ENCODE peak calls at places on chromosome 21, in ten cellular contexts. D is heart right ventricle, H is H9, N is left ventricle myocardium inferior, M is vagina, Z is Panc1, T is astrocyte, E is thoracic aorta, U is SJSA1, R is hepatocyte. P is an unnamed sample.

GRCh38 chr21:31524140-31524539 is 135.4 kb upstream of the SOD1 start:
- DNase-seq in D (no peak), H (peak; percentile 87), N (no peak), M (no peak), Z (no peak), T (no peak), E (no peak), U (no peak), R (no peak), P (no peak)

GRCh38 chr21:10616535-10616934 is 95.2 kb downstream of the TPTE start:
- DNase-seq in D (no peak), H (no peak), N (no peak), M (no peak), Z (no peak), T (no peak), E (no peak), U (no peak), R (no peak), P (peak; percentile 64)

GRCh38 chr21:43880111-43880985 is 15.3 kb downstream of the AGPAT3 start:
- DNase-seq in D (no peak), H (no peak), N (no peak), M (no peak), Z (no peak), T (peak; percentile 26), E (no peak), U (no peak), R (no peak), P (peak; percentile 80)

GRCh38 chr21:34054259-34054658 is 19.1 kb upstream of the MRPS6 start:
- DNase-seq in D (no peak), H (no peak), N (no peak), M (no peak), Z (no peak), T (no peak), E (no peak), U (no peak), R (no peak), P (no peak)

GRCh38 chr21:34775793-34776192 is 107.0 kb downstream of the CLIC6 start:
- DNase-seq in D (no peak), H (no peak), N (no peak), M (no peak), Z (no peak), T (peak; percentile 35), E (no peak), U (no peak), R (no peak), P (no peak)

GRCh38 chr21:32403201-32403701 is 9.3 kb upstream of the EVA1C start:
- DNase-seq in D (peak; percentile 36), H (peak; percentile 67), N (peak; percentile 50), M (no peak), Z (no peak), T (peak; percentile 42), E (no peak), U (peak; percentile 71), R (peak; percentile 83), P (no peak)

GRCh38 chr21:16551101-16551695 is 821.4 kb downstream of the USP25 start:
- DNase-seq in D (no peak), H (no peak), N (no peak), M (no peak), Z (no peak), T (no peak), E (no peak), U (no peak), R (no peak), P (no peak)

GRCh38 chr21:17451364-17451869 is 61.4 kb upstream of the CXADR start:
- DNase-seq in D (no peak), H (no peak), N (no peak), M (no peak), Z (no peak), T (peak; percentile 82), E (no peak), U (no peak), R (no peak), P (no peak)

GRCh38 chr21:36854391-36854790 is 112.1 kb downstream of the HLCS start:
- DNase-seq in D (no peak), H (peak; percentile 66), N (no peak), M (no peak), Z (no peak), T (no peak), E (no peak), U (no peak), R (peak; percentile 75), P (no peak)

GRCh38 chr21:40054403-40054802 is 187.2 kb downstream of the PCP4 start:
- DNase-seq in D (no peak), H (no peak), N (no peak), M (no peak), Z (no peak), T (peak; percentile 25), E (peak; percentile 55), U (no peak), R (peak; percentile 23), P (peak; percentile 90)

GRCh38 chr21:40051801-40052200 is 184.6 kb downstream of the PCP4 start:
- DNase-seq in D (no peak), H (no peak), N (no peak), M (no peak), Z (no peak), T (no peak), E (no peak), U (no peak), R (no peak), P (no peak)

GRCh38 chr21:40052276-40052675 is 185.0 kb downstream of the PCP4 start:
- DNase-seq in D (no peak), H (no peak), N (no peak), M (no peak), Z (no peak), T (no peak), E (no peak), U (no peak), R (no peak), P (no peak)

GRCh38 chr21:40056031-40056430 is 188.8 kb downstream of the PCP4 start:
- DNase-seq in D (no peak), H (no peak), N (no peak), M (no peak), Z (no peak), T (no peak), E (no peak), U (no peak), R (no peak), P (no peak)

DNA sequence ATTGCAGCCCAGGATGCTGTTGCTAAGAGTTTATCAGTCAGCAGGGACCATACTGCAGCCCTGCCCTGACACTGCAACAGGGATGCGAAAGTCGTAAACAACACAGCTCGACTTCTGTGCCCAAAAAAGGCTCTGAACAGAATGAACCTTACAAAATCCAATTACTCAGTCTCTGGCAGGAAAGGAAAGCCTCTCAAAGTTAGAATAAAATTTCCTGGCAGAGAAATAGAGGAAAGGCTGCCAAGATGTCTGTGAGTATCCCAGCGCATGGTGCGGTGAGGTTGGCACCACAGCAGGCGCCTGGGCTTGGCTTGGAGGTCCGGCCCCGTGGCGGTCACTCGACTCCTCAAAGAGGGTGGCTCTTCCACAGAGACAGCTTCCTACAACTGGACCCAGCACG is 185.8 kb downstream of the PCP4 start:
- DNase-seq in D (peak; percentile 33), H (no peak), N (peak; percentile 41), M (no peak), Z (no peak), T (peak; percentile 10), E (peak; percentile 14), U (no peak), R (peak; percentile 17), P (peak; percentile 71)
- H3K27ac ChIP-seq in D (no peak overlapping the region), H (no peak overlapping the region), N (peak overlapping the region; percentile 53), M (peak overlapping the region; percentile 61), Z (no peak overlapping the region), T (no peak overlapping the region), E (peak overlapping the region; percentile 97), U (no peak overlapping the region), R (no peak overlapping the region), P (no peak overlapping the region)

DNA sequence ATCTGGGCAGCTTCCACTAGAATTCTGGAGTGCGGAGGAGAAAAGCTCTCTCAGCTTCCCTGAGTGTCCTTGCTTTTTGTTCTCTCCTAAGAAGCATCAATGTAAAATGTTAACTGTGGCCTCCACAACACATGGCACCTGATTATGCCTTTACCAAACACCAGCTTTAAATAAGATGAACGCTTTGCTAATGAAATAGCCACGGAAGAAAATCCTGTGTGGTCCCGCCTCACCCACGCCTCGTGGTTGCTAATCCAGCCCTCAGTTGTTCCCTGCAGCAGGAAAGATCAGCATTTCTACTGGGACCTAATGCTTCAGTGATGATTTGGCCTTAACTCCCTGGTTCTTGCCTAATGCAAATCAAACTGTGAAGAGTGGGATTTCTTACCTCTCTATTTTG is 1.8 kb upstream of the ERG start:
- DNase-seq in D (no peak), H (no peak), N (no peak), M (no peak), Z (no peak), T (peak; percentile 6), E (no peak), U (no peak), R (no peak), P (no peak)
- H3K27ac ChIP-seq in D (peak overlapping the region; percentile 51), H (no peak overlapping the region), N (peak overlapping the region; percentile 88), M (peak overlapping the region; percentile 2), Z (no peak overlapping the region), T (no peak overlapping the region), E (peak overlapping the region; percentile 78), U (peak overlapping the region; percentile 7), R (no peak overlapping the region), P (peak overlapping the region; percentile 85)

DNA sequence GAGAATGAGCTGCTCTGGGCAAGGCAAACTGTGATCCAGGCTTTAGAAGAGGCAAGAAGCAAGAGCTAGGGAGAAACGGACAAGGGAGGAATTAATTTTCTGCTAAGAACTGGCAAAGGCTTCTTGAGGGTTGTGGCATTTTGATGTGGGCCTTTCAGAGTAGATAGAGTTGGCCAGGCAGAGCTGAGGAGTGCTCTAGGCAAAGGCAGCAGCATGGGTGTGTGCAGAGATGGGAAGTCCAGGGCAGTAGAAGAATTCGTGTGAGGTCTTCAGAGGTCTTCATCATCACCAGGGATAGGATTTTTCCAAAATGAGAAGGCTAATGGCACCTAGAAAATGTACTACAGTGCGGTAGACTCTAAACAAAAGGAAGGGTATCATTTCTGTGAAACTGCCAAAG is 237.8 kb downstream of the LTN1 start:
- DNase-seq in D (no peak), H (no peak), N (no peak), M (no peak), Z (no peak), T (no peak), E (no peak), U (no peak), R (no peak), P (no peak)
- H3K27ac ChIP-seq in D (peak overlapping the region; percentile 93), H (no peak overlapping the region), N (peak overlapping the region; percentile 95), M (peak overlapping the region; percentile 72), Z (no peak overlapping the region), T (no peak overlapping the region), E (peak overlapping the region; percentile 97), U (peak overlapping the region; percentile 43), R (peak overlapping the region; percentile 82), P (peak overlapping the region; percentile 76)

GRCh38 chr21:42220138-42220701 is 1.3 kb downstream of the ABCG1 start:
- DNase-seq in D (peak; percentile 46), H (peak; percentile 56), N (peak; percentile 46), M (no peak), Z (peak; percentile 51), T (peak; percentile 51), E (no peak), U (no peak), R (peak; percentile 92), P (no peak)
- H3K27ac ChIP-seq in D (peak overlapping the region; percentile 93), H (no peak overlapping the region), N (peak overlapping the region; percentile 87), M (peak overlapping the region; percentile 67), Z (no peak overlapping the region), T (no peak overlapping the region), E (no peak overlapping the region), U (peak overlapping the region; percentile 93), R (peak overlapping the region; percentile 26), P (peak overlapping the region; percentile 82)

GRCh38 chr21:27636671-27637070 is 669.8 kb upstream of the ADAMTS5 start:
- DNase-seq in D (no peak), H (no peak), N (no peak), M (no peak), Z (no peak), T (no peak), E (no peak), U (no peak), R (no peak), P (no peak)
- H3K27ac ChIP-seq in D (no peak overlapping the region), H (no peak overlapping the region), N (no peak overlapping the region), M (no peak overlapping the region), Z (no peak overlapping the region), T (no peak overlapping the region), E (no peak overlapping the region), U (no peak overlapping the region), R (no peak overlapping the region), P (no peak overlapping the region)

GRCh38 chr21:45366476-45366875 is 38.5 kb upstream of the COL18A1 start:
- DNase-seq in D (peak; percentile 10), H (no peak), N (no peak), M (no peak), Z (no peak), T (no peak), E (no peak), U (no peak), R (no peak), P (no peak)
- H3K27ac ChIP-seq in D (peak overlapping the region; percentile 99), H (no peak overlapping the region), N (peak overlapping the region; percentile 97), M (peak overlapping the region; percentile 98), Z (peak overlapping the region; percentile 93), T (peak overlapping the region; percentile 99), E (peak overlapping the region; percentile 100), U (peak overlapping the region; percentile 99), R (peak overlapping the region; percentile 30), P (no peak overlapping the region)